ENCODE peak calls at places on chromosomes 11 and 22, in four cellular contexts. L is AG09319, N is mesenteric fat pad, M is mucosa of gallbladder. Q is an unnamed sample.

GRCh38 chr11:127223026-127223425 is 222.5 kb upstream of the KIRREL3 start:
- DNase-seq in L (no peak), N (no peak), M (no peak), Q (no peak)

GRCh38 chr11:2650343-2650867 is 49.4 kb downstream of the KCNQ1OT1 start:
- DNase-seq in L (no peak), N (no peak), M (no peak), Q (no peak)

GRCh38 chr11:22472306-22472705 is 134.1 kb downstream of the SLC17A6 start:
- DNase-seq in L (no peak), N (no peak), M (no peak), Q (no peak)

GRCh38 chr22:31678748-31679147 is 16.7 kb upstream of the PISD start:
- DNase-seq in L (no peak), N (no peak), M (no peak), Q (no peak)

GRCh38 chr11:134654161-134654915 is 242.3 kb upstream of the B3GAT1 start:
- DNase-seq in L (no peak), N (peak), M (peak), Q (no peak)

GRCh38 chr11:1221848-1222311 is 986 bp upstream of the MUC5B start:
- DNase-seq in L (no peak), N (peak), M (no peak), Q (no peak)

GRCh38 chr11:60343094-60343704 is 16.1 kb downstream of the MS4A6E start:
- DNase-seq in L (no peak), N (no peak), M (no peak), Q (no peak)

GRCh38 chr22:45240137-45240809 is 421 bp downstream of the KIAA0930 start:
- DNase-seq in L (no peak), N (no peak), M (no peak), Q (no peak)

GRCh38 chr22:44092636-44093220 is 68.6 kb downstream of the PARVB start:
- DNase-seq in L (no peak), N (no peak), M (no peak), Q (no peak)